ENCODE peak calls at places on chromosome 12, in eight cellular contexts. M is right cardiac atrium; I is CD8-positive, alpha-beta T cell; N is GM23338; Z is mucosa of descending colon; L is thoracic aorta; H is breast epithelium; B is BE2C. C is an unnamed sample. For H3K4me1, the result is how much of the 10 kb centered on the place peaks cover.

GRCh38 chr12:48988030-48988649 is 10.0 kb downstream of the WNT1 start:
- DNase-seq in M (peak), L (no peak), B (peak), I (peak), H (no peak), Z (peak), N (peak), C (peak)

GRCh38 chr12:110790301-110790700 is 47.6 kb upstream of the PPP1CC start:
- DNase-seq in L (no peak), N (no peak), H (no peak), B (no peak), M (no peak), Z (no peak), I (no peak), C (no peak)

GRCh38 chr12:7068994-7069346 is 8.5 kb downstream of the C1S start:
- DNase-seq in Z (no peak), I (no peak), B (no peak), N (no peak), H (no peak), M (no peak), L (no peak), C (no peak)

GRCh38 chr12:131637986-131638385 is 72.9 kb upstream of the SFSWAP start:
- DNase-seq in H (no peak), Z (no peak), M (no peak), B (no peak), N (no peak), I (no peak), L (no peak), C (no peak)

GRCh38 chr12:510071-510825 is 50.5 kb downstream of the B4GALNT3 start:
- DNase-seq in I (no peak), M (no peak), N (peak), L (no peak), B (no peak), Z (peak), H (no peak), C (peak)

GRCh38 chr12:47017041-47017713 is 62.2 kb upstream of the PCED1B start:
- DNase-seq in H (no peak), L (no peak), Z (no peak), N (no peak), I (no peak), B (no peak), M (no peak), C (no peak)

GRCh38 chr12:128612150-128612850 is 211.5 kb downstream of the SLC15A4 start:
- DNase-seq in M (peak), H (no peak), Z (no peak), L (no peak), I (no peak), N (no peak), B (no peak), C (no peak)

GRCh38 chr12:112716099-112717093 is 75.2 kb upstream of the RPH3A start:
- DNase-seq in M (no peak), N (peak), I (no peak), Z (peak), B (peak), L (no peak), H (no peak), C (no peak)

GRCh38 chr12:55728932-55729591 is at the start of gene CD63:
- DNase-seq in L (no peak), M (peak), H (peak), I (peak), B (peak), Z (peak), N (peak), C (peak)

GRCh38 chr12:64452559-64453329 is 824 bp downstream of the TBK1 start:
- DNase-seq in H (peak), L (no peak), I (no peak), M (no peak), Z (peak), B (no peak), N (peak), C (peak)

GRCh38 chr12:89450922-89451321 is 73.7 kb downstream of the GALNT4 start:
- DNase-seq in H (no peak), B (no peak), M (no peak), I (no peak), N (peak), L (no peak), Z (no peak), C (no peak)

GRCh38 chr12:57622293-57623245 is 10.4 kb downstream of the B4GALNT1 start:
- DNase-seq in M (no peak), Z (no peak), I (no peak), L (no peak), N (no peak), H (no peak), B (no peak), C (no peak)

GRCh38 chr12:60035835-60036234 is 440.0 kb downstream of the SLC16A7 start:
- DNase-seq in M (no peak), B (no peak), I (no peak), H (no peak), L (no peak), Z (no peak), N (no peak), C (no peak)

GRCh38 chr12:71144682-71145081 is 13.1 kb downstream of the TSPAN8 start:
- DNase-seq in Z (no peak), L (no peak), M (no peak), B (no peak), H (no peak), N (no peak), I (no peak), C (no peak)

GRCh38 chr12:59499774-59500173 is 96.1 kb upstream of the SLC16A7 start:
- DNase-seq in N (no peak), I (no peak), L (no peak), H (no peak), M (no peak), Z (no peak), B (no peak), C (no peak)

GRCh38 chr12:106137456-106138278 is 1.1 kb downstream of the NUAK1 start:
- DNase-seq in Z (no peak), B (no peak), L (no peak), H (no peak), M (no peak), I (no peak), N (no peak), C (no peak)

GRCh38 chr12:29547151-29547561 is 49.7 kb upstream of the OVCH1 start:
- DNase-seq in H (no peak), L (no peak), N (peak), B (no peak), Z (no peak), M (no peak), I (no peak), C (no peak)

GRCh38 chr12:2693204-2693860 is 101.4 kb upstream of the FKBP4 start:
- DNase-seq in Z (no peak), N (peak), L (no peak), H (no peak), I (no peak), B (no peak), M (no peak), C (no peak)

GRCh38 chr12:82425241-82425640 is 66.9 kb downstream of the METTL25 start:
- DNase-seq in M (no peak), H (no peak), Z (no peak), N (no peak), B (no peak), L (no peak), I (no peak), C (no peak)

GRCh38 chr12:29743801-29744200 is 39.9 kb downstream of the TMTC1 start:
- DNase-seq in H (no peak), Z (no peak), N (peak), L (no peak), M (no peak), I (no peak), B (peak), C (no peak)

GRCh38 chr12:45088608-45089007 is 37.7 kb upstream of the DBX2 start:
- DNase-seq in N (no peak), M (no peak), Z (no peak), B (no peak), H (no peak), L (no peak), I (no peak), C (no peak)

GRCh38 chr12:8566525-8566924 is 25.8 kb upstream of the CLEC4E start:
- DNase-seq in L (no peak), N (no peak), B (no peak), Z (no peak), M (no peak), H (no peak), I (no peak), C (no peak)

GRCh38 chr12:726281-727140 is 25.9 kb upstream of the WNK1 start:
- DNase-seq in N (no peak), B (no peak), Z (no peak), L (no peak), H (no peak), I (no peak), M (no peak), C (no peak)

GRCh38 chr12:29519585-29520182 is 22.2 kb upstream of the OVCH1 start:
- DNase-seq in H (no peak), I (no peak), M (no peak), N (peak), B (peak), Z (peak), L (no peak), C (peak)

GRCh38 chr12:86254399-86255107 is 1.6 kb downstream of the MGAT4C start:
- DNase-seq in L (no peak), Z (no peak), H (no peak), B (no peak), M (no peak), I (no peak), N (no peak), C (no peak)

GRCh38 chr12:115973968-115974765 is 303.3 kb downstream of the MED13L start:
- DNase-seq in I (no peak), B (no peak), Z (no peak), L (no peak), N (no peak), M (no peak), H (no peak), C (no peak)

GRCh38 chr12:120126635-120127005 is 10.1 kb upstream of the RAB35 start:
- DNase-seq in I (no peak), H (no peak), B (no peak), N (peak), L (no peak), M (no peak), Z (no peak), C (no peak)

GRCh38 chr12:62603811-62604098 is 137.1 kb downstream of the MON2 start:
- DNase-seq in B (no peak), I (no peak), Z (no peak), H (no peak), M (no peak), N (no peak), L (no peak), C (no peak)

GRCh38 chr12:62601765-62602444 is 135.3 kb downstream of the MON2 start:
- DNase-seq in M (no peak), H (no peak), N (no peak), Z (no peak), I (no peak), B (no peak), L (no peak), C (no peak)

GRCh38 chr12:62603061-62603810 is 136.6 kb downstream of the MON2 start:
- DNase-seq in M (peak), H (peak), I (peak), Z (peak), B (peak), N (peak), L (peak), C (peak)

GRCh38 chr12:62604373-62604772 is 137.7 kb downstream of the MON2 start:
- DNase-seq in L (no peak), Z (no peak), H (no peak), I (no peak), N (no peak), B (no peak), M (no peak), C (no peak)

DNA sequence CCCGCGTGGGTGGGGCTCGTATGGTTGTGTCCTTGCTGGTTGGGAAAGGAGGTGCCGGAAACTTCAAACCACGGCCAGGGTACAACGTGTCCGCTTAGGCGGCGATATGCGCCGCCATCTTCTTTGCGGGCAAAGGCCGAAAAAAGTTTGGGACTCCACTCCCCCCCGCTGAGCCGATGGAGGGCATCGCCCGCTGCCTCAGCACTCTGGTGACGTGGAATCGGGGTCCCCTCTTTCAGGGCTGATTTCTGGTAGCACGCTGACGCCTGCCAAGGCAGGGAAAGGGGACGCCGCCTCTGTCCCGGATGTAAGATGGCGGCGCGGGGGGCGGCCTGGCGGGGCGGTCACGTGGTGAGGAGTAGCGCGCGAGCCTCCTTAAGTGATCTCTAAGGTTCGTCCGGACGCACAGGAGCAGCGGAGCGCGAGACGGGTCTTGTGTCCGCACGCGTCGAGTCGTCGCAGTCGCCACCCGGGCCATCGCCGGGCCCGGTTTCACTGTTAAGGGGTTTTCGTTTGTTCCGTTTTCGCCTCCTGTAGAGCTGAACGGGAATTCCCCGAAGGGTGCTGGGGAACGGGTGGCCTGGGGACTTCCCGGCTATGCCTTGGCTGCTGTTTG is 135.9 kb downstream of the MON2 start:
- DNase-seq in Z (peak), M (peak), I (peak), L (peak), B (peak), H (peak), N (peak), C (peak)
- H3K4me1 ChIP-seq in Z (under half), M (under half), I (under half), L (under half), B (under half), H (under half), N (under half), C (under half)

GRCh38 chr12:50925342-50925651 is 27.0 kb upstream of the HIGD1C start:
- DNase-seq in H (no peak), L (no peak), Z (peak), N (peak), M (peak), I (peak), B (peak), C (peak)
- H3K4me1 ChIP-seq in H (under half), L (under half), Z (under half), N (half or more), M (under half), I (under half), B (under half), C (under half)

GRCh38 chr12:22287056-22287455 is 47.5 kb downstream of the ST8SIA1 start:
- DNase-seq in L (no peak), I (no peak), H (no peak), M (no peak), N (no peak), Z (no peak), B (no peak), C (no peak)
- H3K4me1 ChIP-seq in L (under half), I (under half), H (under half), M (under half), N (under half), Z (under half), B (under half), C (under half)

GRCh38 chr12:121579981-121580868 is 598 bp downstream of the KDM2B start:
- DNase-seq in I (peak), H (peak), B (peak), L (no peak), Z (peak), N (peak), M (peak), C (peak)
- H3K4me1 ChIP-seq in I (under half), H (under half), B (under half), L (half or more), Z (under half), N (under half), M (under half), C (under half)

DNA sequence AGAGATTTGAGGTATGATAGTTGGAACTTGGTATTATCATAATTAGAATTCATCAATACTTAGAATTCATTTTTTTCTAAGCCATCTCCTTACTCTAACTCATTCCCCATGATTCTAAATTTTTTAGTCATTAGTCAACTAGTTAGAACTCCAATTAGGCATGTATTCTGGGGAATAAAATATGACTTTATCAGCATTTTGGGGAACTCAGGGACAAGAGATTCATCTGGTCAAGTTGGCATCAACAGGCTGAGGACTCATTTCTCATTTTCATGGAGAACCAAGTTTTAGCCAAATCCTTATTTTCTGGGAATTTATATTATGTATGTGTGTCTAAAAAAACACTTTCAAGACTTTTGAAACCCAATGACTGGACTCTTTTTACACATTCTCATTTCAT is 29.2 kb downstream of the DIP2B start:
- DNase-seq in N (no peak), M (no peak), I (no peak), H (no peak), Z (no peak), L (no peak), B (no peak), C (no peak)
- H3K4me1 ChIP-seq in N (half or more), M (under half), I (under half), H (under half), Z (half or more), L (under half), B (under half), C (under half)

GRCh38 chr12:40225984-40226602 is 1.3 kb downstream of the LRRK2 start:
- DNase-seq in B (no peak), Z (no peak), N (no peak), H (no peak), M (no peak), L (no peak), I (no peak), C (no peak)

GRCh38 chr12:40225337-40225983 is 663 bp downstream of the LRRK2 start:
- DNase-seq in I (no peak), H (no peak), Z (no peak), M (no peak), B (no peak), L (no peak), N (no peak), C (no peak)

GRCh38 chr12:40226652-40227051 is 1.9 kb downstream of the LRRK2 start:
- DNase-seq in Z (peak), H (no peak), N (no peak), I (no peak), M (peak), L (peak), B (no peak), C (no peak)

GRCh38 chr12:40228727-40229126 is 3.9 kb downstream of the LRRK2 start:
- DNase-seq in I (no peak), N (no peak), B (no peak), M (no peak), Z (no peak), L (no peak), H (no peak), C (no peak)

GRCh38 chr12:40227447-40227846 is 2.6 kb downstream of the LRRK2 start:
- DNase-seq in N (no peak), B (no peak), H (no peak), I (no peak), L (no peak), M (no peak), Z (no peak), C (no peak)
- H3K4me1 ChIP-seq in N (under half), B (under half), H (under half), I (under half), L (under half), M (under half), Z (under half), C (under half)

GRCh38 chr12:122024132-122024785 is 2.6 kb downstream of the BCL7A start:
- DNase-seq in N (peak), Z (no peak), B (no peak), M (no peak), I (no peak), H (no peak), L (no peak), C (no peak)
- H3K4me1 ChIP-seq in N (under half), Z (under half), B (under half), M (under half), I (under half), H (under half), L (under half), C (under half)

GRCh38 chr12:21697829-21698630 is 40.4 kb upstream of the LDHB start:
- DNase-seq in M (no peak), H (no peak), B (no peak), L (no peak), Z (peak), N (peak), I (no peak), C (no peak)

GRCh38 chr12:21696603-21697002 is 39.0 kb upstream of the LDHB start:
- DNase-seq in Z (no peak), B (no peak), N (no peak), H (no peak), I (no peak), L (no peak), M (no peak), C (no peak)

GRCh38 chr12:21691515-21691914 is 33.9 kb upstream of the LDHB start:
- DNase-seq in N (no peak), Z (no peak), L (no peak), M (no peak), I (no peak), H (no peak), B (no peak), C (no peak)

GRCh38 chr12:21695896-21696295 is 38.3 kb upstream of the LDHB start:
- DNase-seq in N (no peak), I (no peak), Z (no peak), B (no peak), H (no peak), L (no peak), M (no peak), C (no peak)

GRCh38 chr12:21694660-21695059 is 37.0 kb upstream of the LDHB start:
- DNase-seq in I (no peak), M (no peak), Z (no peak), B (no peak), L (no peak), N (no peak), H (no peak), C (no peak)
- H3K4me1 ChIP-seq in I (under half), M (under half), Z (under half), B (under half), L (under half), N (under half), H (under half), C (under half)

GRCh38 chr12:96359328-96359727 is 40.9 kb downstream of the CDK17 start:
- DNase-seq in B (no peak), H (no peak), N (no peak), L (no peak), I (no peak), M (no peak), Z (no peak), C (no peak)
- H3K4me1 ChIP-seq in B (under half), H (under half), N (under half), L (under half), I (under half), M (under half), Z (under half), C (under half)

C was measured in colonic mucosa.